ENCODE peak calls at places on chromosomes 3 and 15, in six cellular contexts. R is osteoblast; E is CD8-positive, alpha-beta T cell; Y is endodermal cell; M is fibroblast of lung; J is brain microvascular endothelial cell. W is an unnamed sample. For H3K27me3, the result is how much of the 10 kb centered on the place peaks cover.

GRCh38 chr3:62795978-62796635 is 79.1 kb downstream of the CADPS start:
- DNase-seq in E (no peak), Y (peak), M (no peak), R (no peak), J (no peak), W (no peak)

GRCh38 chr15:80289558-80290277 is 37.7 kb upstream of the CTXND1 start:
- DNase-seq in J (no peak), E (no peak), Y (no peak), R (no peak), M (no peak), W (no peak)

GRCh38 chr15:29939404-29939803 is 117.1 kb upstream of the TJP1 start:
- DNase-seq in M (no peak), E (no peak), R (peak), Y (no peak), J (no peak), W (no peak)

GRCh38 chr3:155007729-155008128 is 72.4 kb upstream of the MME start:
- DNase-seq in M (no peak), Y (no peak), R (no peak), J (no peak), E (no peak), W (no peak)

GRCh38 chr3:66441124-66441523 is 59.7 kb downstream of the LRIG1 start:
- DNase-seq in Y (peak), M (peak), E (no peak), R (peak), J (no peak), W (no peak)

GRCh38 chr3:185744997-185745843 is 79.6 kb downstream of the IGF2BP2 start:
- DNase-seq in E (no peak), Y (peak), M (peak), J (peak), R (peak), W (no peak)

GRCh38 chr3:129599607-129600006 is 6.9 kb downstream of the PLXND1 start:
- DNase-seq in J (peak), Y (peak), R (peak), E (no peak), M (peak), W (peak)

GRCh38 chr3:27081566-27081965 is 287.6 kb downstream of the NEK10 start:
- DNase-seq in Y (no peak), R (no peak), J (no peak), E (no peak), M (no peak), W (no peak)

GRCh38 chr3:155785662-155786295 is 20.3 kb downstream of the C3orf33 start:
- DNase-seq in J (no peak), Y (no peak), M (no peak), R (no peak), E (no peak), W (no peak)

GRCh38 chr15:63389902-63390301 is 8.3 kb upstream of the CA12 start:
- DNase-seq in Y (no peak), E (peak), M (no peak), J (no peak), R (no peak), W (no peak)

GRCh38 chr3:32428092-32429068 is 36.7 kb downstream of the CMTM7 start:
- DNase-seq in E (peak), J (no peak), R (no peak), M (no peak), Y (no peak), W (no peak)

GRCh38 chr3:16496008-16496407 is 17.5 kb downstream of the RFTN1 start:
- DNase-seq in E (peak), Y (no peak), R (no peak), M (no peak), J (no peak), W (no peak)

GRCh38 chr15:69809421-69809820 is 288.3 kb downstream of the TLE3 start:
- DNase-seq in J (no peak), E (no peak), M (no peak), Y (no peak), R (peak), W (no peak)

GRCh38 chr15:69810441-69811071 is 287.2 kb downstream of the TLE3 start:
- DNase-seq in R (peak), Y (no peak), J (no peak), E (no peak), M (peak), W (no peak)

GRCh38 chr15:69815793-69816192 is 281.9 kb downstream of the TLE3 start:
- DNase-seq in M (no peak), J (no peak), Y (no peak), E (no peak), R (peak), W (no peak)

GRCh38 chr15:69813881-69814280 is 283.8 kb downstream of the TLE3 start:
- DNase-seq in J (no peak), E (no peak), Y (no peak), M (no peak), R (peak), W (no peak)

DNA sequence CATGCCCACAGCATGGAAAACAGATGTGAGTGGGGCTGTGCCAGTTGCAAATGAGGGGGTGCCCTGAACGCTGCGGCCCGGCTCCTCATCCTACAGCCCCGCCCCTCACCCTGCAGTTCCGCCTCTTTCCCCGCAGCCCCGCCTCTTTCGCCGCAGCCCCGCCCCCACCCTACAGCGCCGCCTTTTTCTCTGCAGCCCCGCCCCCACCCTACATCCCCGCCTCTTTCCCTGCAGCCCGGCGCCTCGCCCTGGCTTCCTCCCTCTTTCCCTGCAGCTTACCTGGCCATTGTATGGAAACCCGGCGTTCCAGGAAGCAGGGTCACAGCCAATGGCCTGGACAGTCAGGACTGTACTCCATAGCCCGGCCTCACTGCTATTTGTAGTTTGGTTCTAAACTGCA is 284.8 kb downstream of the TLE3 start:
- DNase-seq in Y (peak), M (no peak), R (peak), E (no peak), J (no peak), W (no peak)
- H3K27me3 ChIP-seq in Y (under half), M (under half), R (under half), E (under half), J (under half), W (under half)

GRCh38 chr3:168249048-168249538 is 153.4 kb upstream of the GOLIM4 start:
- DNase-seq in R (peak), Y (no peak), J (peak), M (peak), E (no peak), W (no peak)
- H3K27ac ChIP-seq in R (no peak), Y (peak), J (peak), M (peak), E (no peak), W (no peak)

DNA sequence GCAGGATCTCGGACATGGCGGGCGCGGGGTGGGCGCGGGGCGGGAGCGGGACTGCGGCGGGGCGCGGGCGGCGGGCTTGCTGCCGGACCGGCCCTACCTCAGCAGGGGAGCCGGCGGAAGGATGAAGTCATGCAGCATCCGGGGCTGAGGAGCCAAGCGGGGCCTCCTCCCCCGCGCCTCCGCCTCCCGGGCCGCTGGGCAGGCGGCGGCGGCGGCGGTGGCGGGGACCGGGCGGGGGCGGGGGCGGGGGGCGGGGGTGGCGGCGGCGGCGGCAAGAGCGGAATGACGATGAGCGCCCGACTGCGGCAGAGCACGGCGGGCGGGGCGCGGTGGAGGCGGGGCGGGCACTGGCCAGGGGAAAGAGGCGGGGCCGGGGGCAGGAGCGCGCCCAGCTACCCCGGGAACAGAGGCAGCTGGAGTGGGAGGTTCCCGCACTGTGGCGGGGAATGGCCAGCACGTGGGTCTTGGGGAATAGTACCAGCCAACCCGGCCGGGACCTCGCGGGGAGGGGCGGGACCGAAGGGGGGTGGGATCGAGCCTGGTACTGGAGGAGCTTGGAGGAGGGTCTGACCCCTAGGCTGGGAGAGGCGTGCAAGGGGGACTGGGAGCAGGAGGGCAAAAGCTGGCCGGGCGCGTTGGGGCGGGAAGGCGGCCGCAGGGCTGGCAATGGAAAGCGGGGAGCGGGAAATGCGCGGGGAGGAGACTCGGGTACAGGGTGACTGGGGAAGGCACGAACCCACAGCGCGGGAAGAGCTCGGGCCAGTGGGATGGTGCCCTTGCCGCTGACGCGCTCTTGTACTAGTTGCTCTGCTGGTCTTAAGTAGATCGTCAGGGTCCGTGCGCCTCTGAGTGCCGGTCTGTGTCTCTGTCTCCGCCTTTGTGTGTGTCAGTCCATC is at the start of gene CAMK2N2:
- DNase-seq in E (peak), Y (peak), R (peak), M (peak), J (peak), W (no peak)
- H3K27me3 ChIP-seq in E (under half), Y (half or more), R (under half), M (under half), J (under half), W (half or more)

GRCh38 chr3:170801597-170801996 is 68.4 kb downstream of the RPL22L1 start:
- DNase-seq in M (no peak), E (no peak), R (no peak), J (no peak), Y (no peak), W (no peak)
- H3K27ac ChIP-seq in M (peak), E (no peak), R (peak), J (peak), Y (no peak), W (no peak)

GRCh38 chr15:96407482-96407881 is 77.0 kb downstream of the NR2F2 start:
- DNase-seq in Y (no peak), M (no peak), J (no peak), R (no peak), E (no peak), W (no peak)

GRCh38 chr15:96411056-96412031 is 80.8 kb downstream of the NR2F2 start:
- DNase-seq in J (no peak), E (no peak), R (no peak), M (no peak), Y (no peak), W (no peak)

GRCh38 chr15:96408591-96409183 is 78.2 kb downstream of the NR2F2 start:
- DNase-seq in E (no peak), Y (no peak), J (no peak), M (no peak), R (no peak), W (no peak)

GRCh38 chr15:96410175-96411055 is 79.9 kb downstream of the NR2F2 start:
- DNase-seq in M (peak), R (no peak), Y (no peak), J (no peak), E (no peak), W (no peak)

DNA sequence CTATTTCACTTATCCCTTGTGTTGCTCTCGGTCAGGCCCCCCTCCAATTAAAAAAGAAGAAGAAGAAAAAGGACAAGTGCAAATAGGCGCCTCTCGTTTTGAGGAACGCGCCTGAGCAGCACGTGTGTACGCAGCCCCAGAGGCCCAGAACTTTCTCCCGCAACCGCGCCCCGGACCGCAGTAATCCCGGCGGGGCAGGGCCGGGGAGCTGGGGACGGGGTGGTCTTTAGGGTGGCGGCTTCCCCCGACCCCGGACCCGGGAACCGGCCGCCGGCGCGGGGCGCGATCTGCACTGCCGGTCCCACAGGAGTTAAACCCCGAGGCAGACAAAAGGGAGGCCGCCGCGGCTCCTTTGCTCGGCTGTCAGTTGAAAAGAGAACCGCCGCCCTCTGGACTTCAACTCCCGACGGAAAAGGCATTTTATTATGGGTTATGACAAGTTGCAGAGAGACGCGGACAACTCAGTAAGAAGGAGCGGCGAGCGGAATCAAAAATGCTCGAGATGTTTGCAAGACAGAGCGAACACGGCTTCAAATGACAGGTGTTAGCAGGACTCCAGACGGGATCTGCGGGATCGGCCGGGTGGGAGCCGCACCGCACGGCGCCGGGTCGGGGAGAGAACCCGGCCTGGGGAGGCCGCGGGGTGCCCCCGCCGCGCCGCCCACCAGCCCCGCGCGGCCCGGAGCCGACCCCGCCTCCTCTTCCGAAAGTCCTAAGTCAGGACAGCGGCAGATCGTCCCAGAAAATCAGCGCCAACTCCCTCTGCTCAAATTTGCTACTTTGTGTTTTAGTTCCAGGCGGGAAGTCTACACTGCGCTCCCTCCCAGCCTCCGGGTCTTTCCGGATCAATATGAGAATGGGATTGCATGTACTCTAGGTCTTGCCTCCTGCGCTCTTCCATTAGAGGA is 79.0 kb downstream of the NR2F2 start:
- DNase-seq in M (no peak), R (peak), E (no peak), J (peak), Y (peak), W (no peak)
- H3K27me3 ChIP-seq in M (under half), R (half or more), E (under half), J (under half), Y (half or more), W (under half)

GRCh38 chr15:52499506-52499905 is 29.2 kb downstream of the MYO5A start:
- DNase-seq in E (no peak), R (no peak), M (no peak), Y (no peak), J (no peak), W (no peak)
- H3K27ac ChIP-seq in E (no peak), R (no peak), M (no peak), Y (no peak), J (no peak), W (no peak)

GRCh38 chr3:147396709-147397046 is 9.7 kb downstream of the ZIC4 start:
- DNase-seq in Y (no peak), E (no peak), M (no peak), J (no peak), R (no peak), W (no peak)

GRCh38 chr3:147400111-147400510 is 6.2 kb downstream of the ZIC4 start:
- DNase-seq in Y (no peak), J (no peak), E (no peak), M (no peak), R (no peak), W (no peak)

GRCh38 chr3:147397155-147397888 is 9.0 kb downstream of the ZIC4 start:
- DNase-seq in M (no peak), R (peak), Y (peak), J (peak), E (no peak), W (no peak)

GRCh38 chr3:147398841-147399534 is 7.4 kb downstream of the ZIC4 start:
- DNase-seq in E (no peak), R (no peak), J (no peak), M (no peak), Y (no peak), W (no peak)

GRCh38 chr3:147397911-147398809 is 8.2 kb downstream of the ZIC4 start:
- DNase-seq in E (no peak), Y (peak), M (no peak), R (no peak), J (no peak), W (no peak)
- H3K27me3 ChIP-seq in E (under half), Y (half or more), M (half or more), R (half or more), J (under half), W (half or more)

DNA sequence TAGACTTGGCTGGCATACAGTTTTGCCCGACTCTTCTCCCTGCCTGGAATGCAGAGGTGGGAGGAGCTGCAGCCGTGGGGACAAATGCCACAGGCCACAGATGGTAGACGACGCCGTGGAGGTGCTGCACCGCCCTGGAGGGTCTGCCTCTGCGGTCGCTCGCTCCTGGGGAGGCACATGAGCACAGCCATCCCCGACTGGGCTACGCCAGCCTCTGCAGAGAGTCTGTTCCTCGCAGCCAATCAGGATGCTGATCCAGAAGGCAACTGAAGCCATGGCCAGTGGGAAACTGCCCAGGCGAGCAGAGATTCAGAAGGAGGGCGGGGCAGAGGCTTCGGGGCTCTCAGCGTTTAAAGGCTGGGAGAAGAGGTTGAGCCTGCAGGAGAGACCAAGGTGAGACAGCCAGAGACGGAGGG is 11.9 kb upstream of the LRRC15 start:
- DNase-seq in R (no peak), E (no peak), Y (peak), M (no peak), J (no peak), W (no peak)
- H3K27ac ChIP-seq in R (no peak), E (no peak), Y (no peak), M (no peak), J (no peak), W (no peak)